ENCODE peak calls at places on chromosomes 13 and 19, in four cellular contexts. N, Z, K and B are unnamed samples.

GRCh38 chr19:41354343-41354974 is 737 bp upstream of the TGFB1 start:
- DNase-seq in Z (no peak), K (no peak), N (no peak), B (no peak)

GRCh38 chr13:92530364-92530763 is 696.2 kb upstream of the GPC6 start:
- DNase-seq in K (no peak), N (no peak), Z (no peak), B (no peak)

GRCh38 chr13:98274921-98275487 is 97.9 kb upstream of the RNF113B start:
- DNase-seq in N (no peak), K (no peak), Z (no peak), B (no peak)

GRCh38 chr13:71864094-71864980 is 2.7 kb downstream of the DACH1 start:
- DNase-seq in N (no peak), Z (no peak), K (peak), B (no peak)

GRCh38 chr13:107900775-107901174 is 314.6 kb downstream of the LIG4 start:
- DNase-seq in K (no peak), N (no peak), Z (no peak), B (no peak)

GRCh38 chr19:14871619-14872230 is 14.2 kb downstream of the OR7A17 start:
- DNase-seq in K (no peak), Z (no peak), N (peak), B (no peak)

GRCh38 chr13:77698211-77699058 is 948 bp downstream of the SLAIN1 start:
- DNase-seq in N (no peak), Z (no peak), K (no peak), B (no peak)

GRCh38 chr19:5424192-5424973 is 30.8 kb upstream of the ZNRF4 start:
- DNase-seq in N (no peak), K (no peak), Z (no peak), B (no peak)

GRCh38 chr19:3184847-3185481 is 766 bp upstream of the NCLN start:
- DNase-seq in Z (peak), N (no peak), K (peak), B (no peak)

GRCh38 chr13:98454389-98454881 is 122.5 kb downstream of the STK24 start:
- DNase-seq in K (no peak), Z (no peak), N (no peak), B (no peak)

GRCh38 chr13:20525144-20525600 is 485 bp downstream of the CRYL1 start:
- DNase-seq in Z (no peak), N (no peak), K (no peak), B (no peak)

GRCh38 chr13:28495586-28496564 is 947 bp upstream of the FLT1 start:
- DNase-seq in Z (no peak), N (no peak), K (no peak), B (no peak)

GRCh38 chr19:37943480-37943879 is 36.5 kb downstream of the SIPA1L3 start:
- DNase-seq in N (no peak), Z (no peak), K (no peak), B (no peak)

GRCh38 chr19:3506384-3507340 is 551 bp downstream of the FZR1 start:
- DNase-seq in Z (no peak), N (no peak), K (peak), B (no peak)

GRCh38 chr19:37304190-37304883 is 66.6 kb upstream of the ZNF527 start:
- DNase-seq in N (no peak), Z (no peak), K (no peak), B (no peak)

GRCh38 chr13:102726430-102726829 is 31.6 kb upstream of the METTL21C start:
- DNase-seq in Z (no peak), N (no peak), K (no peak), B (no peak)

GRCh38 chr13:99196466-99197256 is 4.0 kb upstream of the UBAC2 start:
- DNase-seq in Z (no peak), N (peak), K (no peak), B (no peak)

GRCh38 chr13:46551410-46552301 is 1.3 kb upstream of the LRCH1 start:
- DNase-seq in K (no peak), N (peak), Z (peak), B (no peak)

GRCh38 chr13:25965596-25965995 is 86.2 kb downstream of the SHISA2 start:
- DNase-seq in N (no peak), Z (no peak), K (no peak), B (no peak)

GRCh38 chr19:49491030-49491803 is 3.8 kb downstream of the RPL13A start:
- DNase-seq in N (no peak), Z (no peak), K (no peak), B (no peak)
- TF ChIP-seq POLR2A in N (no peak), Z (no peak), K (no peak), B (no peak)

GRCh38 chr19:56159616-56160271 is 16.1 kb upstream of the GALP start:
- DNase-seq in K (no peak), N (no peak), Z (no peak), B (no peak)

GRCh38 chr19:56161534-56161933 is 14.3 kb upstream of the GALP start:
- DNase-seq in N (no peak), Z (no peak), K (no peak), B (no peak)

GRCh38 chr19:56162258-56162657 is 13.6 kb upstream of the GALP start:
- DNase-seq in K (no peak), Z (no peak), N (no peak), B (no peak)

GRCh38 chr19:56167064-56167578 is 8.7 kb upstream of the GALP start:
- DNase-seq in Z (no peak), K (no peak), N (no peak), B (no peak)

DNA sequence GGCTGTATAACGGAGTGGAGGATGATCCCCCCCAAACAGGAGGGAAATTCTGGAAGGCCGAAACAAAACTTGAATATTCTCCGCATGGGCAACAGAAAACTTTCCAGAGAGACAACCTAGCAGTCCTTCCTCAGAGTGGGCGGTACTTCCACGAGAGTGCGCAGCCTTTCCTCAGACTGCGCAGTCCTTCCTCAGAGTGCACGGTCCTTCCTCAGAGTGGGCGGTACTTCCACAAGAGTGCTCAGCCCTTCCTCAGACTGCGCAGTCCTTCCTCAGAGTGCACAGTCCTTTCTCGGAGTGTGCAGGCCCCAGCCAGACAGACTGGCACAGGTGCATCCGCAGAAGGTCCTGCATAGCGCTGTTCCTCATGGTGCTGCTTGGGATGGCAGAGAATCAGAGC is 12.7 kb upstream of the GALP start:
- DNase-seq in Z (no peak), N (no peak), K (no peak), B (no peak)
- TF ChIP-seq POLR2A in Z (no peak), N (no peak), K (no peak), B (no peak)

DNA sequence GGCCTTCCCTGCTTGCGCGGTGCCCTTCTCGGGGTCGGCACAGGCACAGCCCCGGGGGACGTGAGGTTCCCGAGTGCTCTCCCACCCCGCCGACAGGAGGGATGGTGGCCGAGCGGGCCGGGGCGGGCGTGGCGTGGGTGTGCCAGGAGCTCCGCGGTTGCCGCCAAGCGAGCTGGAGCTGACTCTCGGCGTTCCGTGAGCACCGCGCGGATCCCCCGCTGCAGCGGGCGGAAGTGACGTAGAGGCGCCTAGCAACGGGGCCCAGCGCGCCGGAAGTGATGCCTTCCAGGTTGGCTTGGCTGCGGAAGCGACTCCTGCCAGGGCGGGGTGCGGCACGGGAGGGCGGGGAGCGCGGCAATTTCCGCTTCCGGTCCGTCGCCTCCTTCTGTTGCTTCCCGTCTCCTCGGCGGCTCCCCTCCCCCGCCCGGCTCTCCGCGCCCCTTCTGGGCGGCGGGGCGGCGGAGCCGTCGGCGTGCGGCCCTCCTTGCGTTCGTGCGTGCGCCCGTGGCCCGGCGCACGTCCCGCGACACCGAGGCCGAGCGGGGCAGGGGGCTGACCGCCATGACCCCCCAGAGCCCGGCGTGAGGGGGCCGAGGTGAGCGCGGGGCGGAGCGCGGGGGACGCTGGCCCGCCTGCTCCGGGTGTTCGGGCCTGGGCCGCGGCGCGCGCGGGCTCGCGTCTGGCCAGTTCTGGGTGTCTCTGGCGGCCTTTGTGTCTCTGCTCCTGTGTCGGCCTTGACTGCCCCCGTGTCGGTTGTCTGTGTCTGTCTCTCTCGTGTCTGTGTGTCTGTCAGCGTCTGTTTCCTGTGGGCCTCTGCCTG is at the start of gene EPN1:
- DNase-seq in Z (peak), K (peak), N (peak), B (no peak)
- TF ChIP-seq POLR2A in Z (peak), K (peak), N (no peak), B (no peak)

GRCh38 chr19:44356383-44357111 is at the start of gene ZNF112:
- DNase-seq in Z (peak), N (peak), K (no peak), B (no peak)
- TF ChIP-seq POLR2A in Z (no peak), N (peak), K (no peak), B (no peak)

GRCh38 chr13:111201304-111201940 is 86.3 kb downstream of the ARHGEF7 start:
- DNase-seq in N (no peak), K (no peak), Z (no peak), B (no peak)
- TF ChIP-seq POLR2A in N (no peak), K (no peak), Z (no peak), B (no peak)

GRCh38 chr13:112587359-112587766 is 590 bp downstream of the TUBGCP3 start:
- DNase-seq in Z (peak), N (peak), K (no peak), B (no peak)
- TF ChIP-seq POLR2A in Z (no peak), N (no peak), K (peak), B (no peak)